ENCODE peak calls at places on chromosomes 2 and 18, in four cellular contexts. One of them, this sample, is unnamed.

GRCh38 chr2:10514743-10515142 is 66.6 kb upstream of the ODC1 start:
- DNase-seq in neuronal stem cell: no peak
- DNase-seq in mesendoderm: peak
- DNase-seq in IMR-90: peak
- DNase-seq in this sample: peak

GRCh38 chr2:68747918-68748317 is 13.3 kb downstream of the ARHGAP25 start:
- DNase-seq in IMR-90: no peak
- DNase-seq in mesendoderm: no peak
- DNase-seq in neuronal stem cell: no peak
- DNase-seq in this sample: no peak

GRCh38 chr2:231531408-231532188 is 1.4 kb upstream of the NMUR1 start:
- DNase-seq in neuronal stem cell: no peak
- DNase-seq in IMR-90: peak
- DNase-seq in mesendoderm: peak
- DNase-seq in this sample: peak

GRCh38 chr2:201257941-201258665 is 2.2 kb upstream of the CASP8 start:
- DNase-seq in IMR-90: peak
- DNase-seq in mesendoderm: peak
- DNase-seq in neuronal stem cell: no peak
- DNase-seq in this sample: peak

GRCh38 chr2:209496586-209496982 is 72.7 kb downstream of the MAP2 start:
- DNase-seq in mesendoderm: no peak
- DNase-seq in neuronal stem cell: no peak
- DNase-seq in IMR-90: peak
- DNase-seq in this sample: no peak

GRCh38 chr2:188046437-188046836 is 245.2 kb upstream of the GULP1 start:
- DNase-seq in neuronal stem cell: no peak
- DNase-seq in mesendoderm: no peak
- DNase-seq in IMR-90: peak
- DNase-seq in this sample: peak

GRCh38 chr18:415627-416612 is 84.6 kb downstream of the COLEC12 start:
- DNase-seq in IMR-90: peak
- DNase-seq in neuronal stem cell: no peak
- DNase-seq in mesendoderm: no peak
- DNase-seq in this sample: peak

GRCh38 chr2:217434183-217434620 is 568.6 kb downstream of the TNS1 start:
- DNase-seq in mesendoderm: peak
- DNase-seq in IMR-90: peak
- DNase-seq in neuronal stem cell: peak
- DNase-seq in this sample: peak

GRCh38 chr18:75183524-75183923 is 25.4 kb downstream of the PTGR3 start:
- DNase-seq in neuronal stem cell: no peak
- DNase-seq in mesendoderm: peak
- DNase-seq in IMR-90: peak
- DNase-seq in this sample: no peak

GRCh38 chr2:187541086-187542085 is 12.8 kb downstream of the TFPI start:
- DNase-seq in neuronal stem cell: no peak
- DNase-seq in mesendoderm: no peak
- DNase-seq in IMR-90: peak
- DNase-seq in this sample: peak

GRCh38 chr2:36951030-36951518 is 15.3 kb downstream of the STRN start:
- DNase-seq in mesendoderm: no peak
- DNase-seq in IMR-90: no peak
- DNase-seq in neuronal stem cell: no peak
- DNase-seq in this sample: no peak
- H3K27ac ChIP-seq in mesendoderm: no peak
- H3K27ac ChIP-seq in IMR-90: no peak
- H3K27ac ChIP-seq in neuronal stem cell: no peak
- H3K27ac ChIP-seq in this sample: no peak

GRCh38 chr2:6492573-6492972 is 373.1 kb downstream of the CMPK2 start:
- DNase-seq in neuronal stem cell: no peak
- DNase-seq in IMR-90: no peak
- DNase-seq in mesendoderm: no peak
- DNase-seq in this sample: no peak
- H2BK15ac ChIP-seq in neuronal stem cell: no peak
- H2BK15ac ChIP-seq in IMR-90: no peak
- H2BK15ac ChIP-seq in mesendoderm: no peak
- H2BK15ac ChIP-seq in this sample: no peak

DNA sequence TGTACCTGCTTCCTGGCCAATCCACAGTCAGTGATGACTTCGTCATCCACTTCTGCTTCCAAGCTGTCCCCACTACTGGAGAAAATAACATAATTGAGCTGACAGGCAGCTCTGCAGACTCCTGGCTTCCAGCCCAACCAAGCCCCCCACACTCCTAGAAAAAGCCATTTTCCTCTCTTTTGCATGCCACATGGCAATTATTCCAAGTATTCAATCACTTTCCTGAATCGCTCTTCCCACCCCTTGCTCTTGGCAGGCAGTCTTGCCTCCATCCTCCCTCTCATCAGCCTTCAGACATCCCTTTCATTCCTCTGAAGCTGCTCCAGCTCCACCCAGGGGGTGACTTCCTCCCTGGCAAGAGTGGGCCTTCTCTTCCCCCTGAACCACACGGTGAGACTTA is 14.3 kb upstream of the ST8SIA5 start:
- DNase-seq in IMR-90: no peak
- DNase-seq in mesendoderm: peak
- DNase-seq in neuronal stem cell: no peak
- DNase-seq in this sample: no peak
- H3K27ac ChIP-seq in IMR-90: no peak
- H3K27ac ChIP-seq in mesendoderm: no peak
- H3K27ac ChIP-seq in neuronal stem cell: no peak
- H3K27ac ChIP-seq in this sample: no peak

GRCh38 chr2:109647636-109648035 is 33.5 kb downstream of the SOWAHC start:
- DNase-seq in neuronal stem cell: no peak
- DNase-seq in mesendoderm: peak
- DNase-seq in IMR-90: peak
- DNase-seq in this sample: peak
- H2BK15ac ChIP-seq in neuronal stem cell: no peak
- H2BK15ac ChIP-seq in mesendoderm: no peak
- H2BK15ac ChIP-seq in IMR-90: no peak
- H2BK15ac ChIP-seq in this sample: no peak

DNA sequence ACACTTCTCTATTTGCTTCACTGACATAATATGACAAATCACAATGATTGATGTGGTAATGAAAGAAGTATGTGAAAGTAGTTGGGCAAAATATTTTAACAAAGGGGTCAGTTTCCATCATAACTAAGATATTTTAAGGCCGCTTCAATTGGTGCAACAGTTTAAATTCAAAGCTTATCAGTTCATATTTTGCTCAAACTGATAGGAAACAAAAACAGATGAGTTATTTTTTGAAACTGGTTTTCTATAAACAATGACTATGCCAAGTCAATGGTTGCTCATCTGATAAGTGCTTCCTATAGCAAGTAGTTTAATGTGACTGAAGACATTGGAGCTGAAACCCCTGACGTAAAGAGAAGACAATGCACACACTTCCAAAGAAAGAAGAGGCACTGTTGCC is 1290.7 kb downstream of the SUCLG1 start:
- DNase-seq in neuronal stem cell: no peak
- DNase-seq in mesendoderm: no peak
- DNase-seq in IMR-90: no peak
- DNase-seq in this sample: no peak
- H3K27ac ChIP-seq in neuronal stem cell: no peak
- H3K27ac ChIP-seq in mesendoderm: no peak
- H3K27ac ChIP-seq in IMR-90: no peak
- H3K27ac ChIP-seq in this sample: no peak

DNA sequence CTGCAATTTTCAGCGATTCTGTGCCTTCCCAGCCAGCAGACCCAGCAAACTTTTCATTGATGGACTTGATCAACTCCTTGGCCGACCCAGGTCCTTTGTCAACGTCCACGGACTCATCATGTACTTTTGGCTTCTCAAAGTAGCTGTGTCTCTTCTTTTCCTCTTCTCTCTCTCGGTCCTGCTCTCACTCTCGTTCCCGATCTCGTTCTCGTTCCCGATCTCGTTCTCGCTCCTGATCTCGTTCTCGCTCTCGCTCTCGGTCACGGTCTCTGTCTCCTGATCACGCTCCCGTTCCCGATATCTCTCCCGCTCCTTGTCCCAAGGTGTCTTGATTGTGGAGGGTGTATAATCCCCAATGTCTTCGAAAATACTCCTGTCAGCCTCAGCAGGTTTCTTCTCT is 219.5 kb upstream of the FANCL start:
- DNase-seq in IMR-90: no peak
- DNase-seq in neuronal stem cell: no peak
- DNase-seq in mesendoderm: no peak
- DNase-seq in this sample: no peak
- H2BK15ac ChIP-seq in IMR-90: no peak
- H2BK15ac ChIP-seq in neuronal stem cell: no peak
- H2BK15ac ChIP-seq in mesendoderm: no peak
- H2BK15ac ChIP-seq in this sample: no peak

GRCh38 chr2:60440080-60440753 is 113.2 kb downstream of the BCL11A start:
- DNase-seq in neuronal stem cell: no peak
- DNase-seq in IMR-90: no peak
- DNase-seq in mesendoderm: no peak
- DNase-seq in this sample: no peak

GRCh38 chr2:60438653-60439052 is 114.8 kb downstream of the BCL11A start:
- DNase-seq in mesendoderm: no peak
- DNase-seq in neuronal stem cell: no peak
- DNase-seq in IMR-90: no peak
- DNase-seq in this sample: no peak

GRCh38 chr2:60437080-60437765 is 116.2 kb downstream of the BCL11A start:
- DNase-seq in mesendoderm: no peak
- DNase-seq in neuronal stem cell: no peak
- DNase-seq in IMR-90: no peak
- DNase-seq in this sample: no peak

GRCh38 chr2:60439219-60439974 is 114.1 kb downstream of the BCL11A start:
- DNase-seq in IMR-90: no peak
- DNase-seq in neuronal stem cell: no peak
- DNase-seq in mesendoderm: no peak
- DNase-seq in this sample: no peak

GRCh38 chr2:60438136-60438535 is 115.3 kb downstream of the BCL11A start:
- DNase-seq in mesendoderm: no peak
- DNase-seq in neuronal stem cell: no peak
- DNase-seq in IMR-90: no peak
- DNase-seq in this sample: no peak
- H3K27ac ChIP-seq in mesendoderm: no peak
- H3K27ac ChIP-seq in neuronal stem cell: no peak
- H3K27ac ChIP-seq in IMR-90: no peak
- H3K27ac ChIP-seq in this sample: no peak

This sample was measured in mesenchymal stem cell.